ENCODE peak calls at places on chromosomes 13 and 19, in five cellular contexts. One of them, this sample, is unnamed.

GRCh38 chr13:111228262-111229144 is 91.9 kb upstream of the TEX29 start:
- DNase-seq in mesenchymal stem cell: peak; percentile 74
- DNase-seq in neuronal stem cell: no peak
- DNase-seq in mesendoderm: peak; percentile 74
- DNase-seq in H1: no peak
- DNase-seq in this sample: peak; percentile 34

GRCh38 chr13:49298903-49299605 is 51.3 kb downstream of the CDADC1 start:
- DNase-seq in H1: no peak
- DNase-seq in mesendoderm: peak; percentile 46
- DNase-seq in neuronal stem cell: no peak
- DNase-seq in mesenchymal stem cell: no peak
- DNase-seq in this sample: no peak

GRCh38 chr13:85520445-85520844 is 278.8 kb downstream of the SLITRK6 start:
- DNase-seq in H1: no peak
- DNase-seq in neuronal stem cell: no peak
- DNase-seq in mesendoderm: no peak
- DNase-seq in mesenchymal stem cell: peak; percentile 26
- DNase-seq in this sample: peak; percentile 79

GRCh38 chr19:6334490-6335285 is 1.3 kb upstream of the ACER1 start:
- DNase-seq in neuronal stem cell: no peak
- DNase-seq in mesendoderm: no peak
- DNase-seq in mesenchymal stem cell: no peak
- DNase-seq in H1: no peak
- DNase-seq in this sample: no peak

GRCh38 chr19:14599548-14600147 is 16.8 kb downstream of the CLEC17A start:
- DNase-seq in H1: no peak
- DNase-seq in mesendoderm: no peak
- DNase-seq in mesenchymal stem cell: no peak
- DNase-seq in neuronal stem cell: no peak
- DNase-seq in this sample: no peak

GRCh38 chr19:45767881-45768643 is 990 bp downstream of the SIX5 start:
- DNase-seq in neuronal stem cell: peak; percentile 69
- DNase-seq in mesenchymal stem cell: peak; percentile 78
- DNase-seq in H1: no peak
- DNase-seq in mesendoderm: peak; percentile 80
- DNase-seq in this sample: peak; percentile 65

GRCh38 chr13:38398810-38399493 is 49.3 kb downstream of the UFM1 start:
- DNase-seq in H1: no peak
- DNase-seq in neuronal stem cell: no peak
- DNase-seq in mesenchymal stem cell: peak; percentile 64
- DNase-seq in mesendoderm: no peak
- DNase-seq in this sample: peak; percentile 39

GRCh38 chr13:71869274-71869673 is 2.3 kb upstream of the DACH1 start:
- DNase-seq in H1: no peak
- DNase-seq in neuronal stem cell: no peak
- DNase-seq in mesenchymal stem cell: no peak
- DNase-seq in mesendoderm: no peak
- DNase-seq in this sample: no peak

GRCh38 chr13:21232196-21232595 is 55.7 kb downstream of the MRPL57 start:
- DNase-seq in neuronal stem cell: no peak
- DNase-seq in mesendoderm: no peak
- DNase-seq in mesenchymal stem cell: no peak
- DNase-seq in H1: no peak
- DNase-seq in this sample: peak; percentile 34

GRCh38 chr19:18775586-18776287 is 15.4 kb downstream of the COMP start:
- DNase-seq in H1: no peak
- DNase-seq in mesendoderm: no peak
- DNase-seq in neuronal stem cell: no peak
- DNase-seq in mesenchymal stem cell: peak; percentile 28
- DNase-seq in this sample: peak; percentile 71

GRCh38 chr19:50313812-50314536 is 15.2 kb downstream of the KCNC3 start:
- DNase-seq in neuronal stem cell: no peak
- DNase-seq in mesendoderm: peak; percentile 84
- DNase-seq in H1: no peak
- DNase-seq in mesenchymal stem cell: no peak
- DNase-seq in this sample: no peak

GRCh38 chr19:461664-462551 is 1.1 kb upstream of the SHC2 start:
- DNase-seq in mesendoderm: peak; percentile 63
- DNase-seq in neuronal stem cell: no peak
- DNase-seq in mesenchymal stem cell: peak; percentile 17
- DNase-seq in H1: no peak
- DNase-seq in this sample: no peak

GRCh38 chr13:25046274-25046984 is 49.5 kb upstream of the PABPC3 start:
- DNase-seq in mesendoderm: peak; percentile 60
- DNase-seq in mesenchymal stem cell: peak; percentile 3
- DNase-seq in H1: no peak
- DNase-seq in neuronal stem cell: no peak
- DNase-seq in this sample: no peak

GRCh38 chr13:100789481-100789880 is 114.9 kb upstream of the TMTC4 start:
- DNase-seq in mesenchymal stem cell: peak; percentile 61
- DNase-seq in H1: no peak
- DNase-seq in neuronal stem cell: no peak
- DNase-seq in mesendoderm: no peak
- DNase-seq in this sample: no peak

GRCh38 chr13:34129422-34129821 is 311.5 kb downstream of the RFC3 start:
- DNase-seq in mesenchymal stem cell: no peak
- DNase-seq in H1: no peak
- DNase-seq in mesendoderm: no peak
- DNase-seq in neuronal stem cell: no peak
- DNase-seq in this sample: no peak

GRCh38 chr13:26502826-26503225 is 54.7 kb upstream of the WASF3 start:
- DNase-seq in neuronal stem cell: no peak
- DNase-seq in mesenchymal stem cell: peak; percentile 71
- DNase-seq in mesendoderm: peak; percentile 78
- DNase-seq in H1: no peak
- DNase-seq in this sample: peak; percentile 96

GRCh38 chr13:43389573-43389972 is 366.2 kb downstream of the DNAJC15 start:
- DNase-seq in neuronal stem cell: no peak
- DNase-seq in mesenchymal stem cell: peak; percentile 29
- DNase-seq in mesendoderm: no peak
- DNase-seq in H1: no peak
- DNase-seq in this sample: peak; percentile 53

GRCh38 chr19:28700176-28700575 is 512.8 kb downstream of the UQCRFS1 start:
- DNase-seq in mesendoderm: no peak
- DNase-seq in H1: no peak
- DNase-seq in mesenchymal stem cell: no peak
- DNase-seq in neuronal stem cell: no peak
- DNase-seq in this sample: no peak

GRCh38 chr19:56076413-56076998 is 44.6 kb downstream of the ZNF787 start:
- DNase-seq in H1: no peak
- DNase-seq in neuronal stem cell: peak; percentile 39
- DNase-seq in mesenchymal stem cell: peak; percentile 58
- DNase-seq in mesendoderm: peak; percentile 61
- DNase-seq in this sample: peak; percentile 50

GRCh38 chr19:15120135-15121026 is 13.2 kb downstream of the SYDE1 start:
- DNase-seq in neuronal stem cell: no peak
- DNase-seq in H1: no peak
- DNase-seq in mesenchymal stem cell: no peak
- DNase-seq in mesendoderm: peak; percentile 31
- DNase-seq in this sample: no peak

GRCh38 chr13:98190889-98191444 is 13.9 kb upstream of the RNF113B start:
- DNase-seq in mesenchymal stem cell: no peak
- DNase-seq in neuronal stem cell: no peak
- DNase-seq in mesendoderm: no peak
- DNase-seq in H1: no peak
- DNase-seq in this sample: no peak

GRCh38 chr19:14347999-14348889 is 33.0 kb upstream of the ADGRE5 start:
- DNase-seq in neuronal stem cell: peak; percentile 60
- DNase-seq in H1: peak; percentile 19
- DNase-seq in mesenchymal stem cell: peak; percentile 60
- DNase-seq in mesendoderm: peak; percentile 59
- DNase-seq in this sample: no peak

GRCh38 chr19:36103842-36104552 is 6.9 kb upstream of the OVOL3 start:
- DNase-seq in mesenchymal stem cell: no peak
- DNase-seq in mesendoderm: no peak
- DNase-seq in neuronal stem cell: no peak
- DNase-seq in H1: no peak
- DNase-seq in this sample: peak; percentile 30

GRCh38 chr19:36106991-36107390 is 4.0 kb upstream of the OVOL3 start:
- DNase-seq in mesendoderm: no peak
- DNase-seq in H1: no peak
- DNase-seq in neuronal stem cell: no peak
- DNase-seq in mesenchymal stem cell: no peak
- DNase-seq in this sample: no peak

GRCh38 chr19:36108684-36109083 is 2.3 kb upstream of the OVOL3 start:
- DNase-seq in mesenchymal stem cell: no peak
- DNase-seq in mesendoderm: no peak
- DNase-seq in H1: no peak
- DNase-seq in neuronal stem cell: no peak
- DNase-seq in this sample: no peak

GRCh38 chr19:36103040-36103626 is 7.8 kb upstream of the OVOL3 start:
- DNase-seq in H1: no peak
- DNase-seq in mesenchymal stem cell: no peak
- DNase-seq in neuronal stem cell: no peak
- DNase-seq in mesendoderm: no peak
- DNase-seq in this sample: no peak

GRCh38 chr19:36106441-36106840 is 4.5 kb upstream of the OVOL3 start:
- DNase-seq in mesendoderm: no peak
- DNase-seq in neuronal stem cell: no peak
- DNase-seq in mesenchymal stem cell: no peak
- DNase-seq in H1: no peak
- DNase-seq in this sample: no peak
- H3K9ac ChIP-seq in mesendoderm: no peak overlapping the region
- H3K9ac ChIP-seq in neuronal stem cell: no peak overlapping the region
- H3K9ac ChIP-seq in mesenchymal stem cell: no peak overlapping the region
- H3K9ac ChIP-seq in H1: no peak overlapping the region
- H3K9ac ChIP-seq in this sample: no peak overlapping the region

DNA sequence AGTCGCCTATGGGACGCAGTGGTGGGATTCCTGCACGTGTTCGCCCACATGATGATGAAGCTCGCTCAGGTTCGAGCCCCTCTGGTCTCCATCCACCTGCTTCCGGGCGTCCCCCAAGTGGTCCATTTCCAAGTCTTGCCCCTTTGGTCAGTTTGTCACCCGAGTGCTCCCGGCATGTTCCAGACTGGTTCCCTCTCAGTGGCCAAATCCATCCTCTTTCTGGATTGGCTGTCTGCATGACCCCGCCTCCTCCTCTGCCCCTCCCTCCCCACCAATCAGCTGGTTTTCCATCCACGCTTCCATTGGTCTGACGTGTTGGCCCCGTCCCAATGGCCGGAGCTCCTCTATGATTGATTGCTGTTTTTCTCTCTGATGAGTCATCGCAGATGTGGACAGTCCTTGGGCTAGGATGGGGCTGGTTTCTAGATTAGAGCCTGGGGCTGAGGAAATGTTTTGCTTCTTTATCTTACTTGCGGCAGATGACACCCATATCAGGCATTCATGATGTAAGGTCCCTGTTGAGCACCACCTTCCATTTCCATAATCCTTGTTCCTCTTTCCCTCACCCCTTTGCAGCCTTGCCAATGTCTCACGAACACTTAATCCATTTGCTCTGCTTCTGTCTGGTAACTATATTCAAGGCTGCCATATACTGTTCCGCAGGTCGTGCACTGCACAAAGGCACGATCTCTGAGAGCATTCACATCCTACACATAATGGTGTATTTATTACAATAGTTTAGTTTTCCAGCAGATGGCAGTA is 73.8 kb downstream of the MAP4K1 start:
- DNase-seq in H1: no peak
- DNase-seq in neuronal stem cell: no peak
- DNase-seq in mesendoderm: peak; percentile 76
- DNase-seq in mesenchymal stem cell: peak; percentile 88
- DNase-seq in this sample: peak; percentile 86
- H3K4me3 ChIP-seq in H1: no peak overlapping the region
- H3K4me3 ChIP-seq in neuronal stem cell: no peak overlapping the region
- H3K4me3 ChIP-seq in mesendoderm: no peak overlapping the region
- H3K4me3 ChIP-seq in mesenchymal stem cell: peak overlapping the region; percentile 65
- H3K4me3 ChIP-seq in this sample: peak overlapping the region; percentile 31

DNA sequence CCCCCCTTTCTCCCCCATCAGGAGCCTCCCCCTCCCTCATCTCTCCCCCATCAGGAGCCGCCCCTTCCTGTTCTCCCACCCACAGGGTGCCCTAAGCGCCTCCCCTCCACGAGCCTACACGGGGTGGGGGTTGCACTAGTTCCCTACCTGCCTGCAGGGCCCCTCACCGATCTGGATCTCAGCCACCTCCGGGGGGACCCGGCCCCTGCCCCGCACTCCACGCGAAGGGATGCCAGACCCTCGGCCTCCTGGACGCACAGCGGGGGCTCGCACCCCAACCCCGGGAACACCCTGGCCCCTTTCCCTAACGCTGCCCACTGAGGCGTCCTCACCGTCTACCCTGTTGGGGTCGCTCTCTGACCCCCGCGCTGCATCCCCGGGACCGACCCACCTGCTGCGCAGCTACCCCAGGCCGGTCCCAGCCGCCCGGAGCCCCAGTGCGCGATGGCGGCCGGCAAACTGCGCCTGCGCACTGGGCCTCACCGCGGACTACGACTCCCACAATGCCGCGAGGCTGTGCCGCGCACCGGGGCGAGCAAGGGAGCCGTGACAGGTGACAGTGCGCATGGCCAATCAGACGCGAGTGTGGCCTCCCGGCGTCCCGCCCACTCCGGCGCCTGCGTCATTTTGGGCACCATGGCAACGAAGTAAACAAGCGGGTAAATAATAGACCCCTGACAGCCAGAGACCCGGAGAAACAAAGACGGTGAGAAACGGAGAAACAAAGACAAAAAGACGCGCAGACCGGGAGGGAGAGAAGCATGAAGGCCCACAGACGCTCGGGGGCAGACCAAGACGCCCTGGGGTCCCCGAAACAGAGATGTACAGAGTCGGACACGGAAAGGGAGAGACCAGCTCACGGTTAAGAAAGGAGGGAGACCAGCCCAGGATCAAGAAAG is at the start of gene ZSCAN18:
- DNase-seq in H1: peak; percentile 94
- DNase-seq in mesendoderm: peak; percentile 99
- DNase-seq in mesenchymal stem cell: peak; percentile 97
- DNase-seq in neuronal stem cell: peak; percentile 100
- DNase-seq in this sample: peak; percentile 86
- H2BK15ac ChIP-seq in H1: no peak within 1 kb of the TSS
- H2BK15ac ChIP-seq in mesendoderm: no peak within 1 kb of the TSS
- H2BK15ac ChIP-seq in mesenchymal stem cell: peak within 1 kb of the TSS; percentile 88
- H2BK15ac ChIP-seq in neuronal stem cell: peak within 1 kb of the TSS; percentile 75
- H2BK15ac ChIP-seq in this sample: no peak within 1 kb of the TSS

DNA sequence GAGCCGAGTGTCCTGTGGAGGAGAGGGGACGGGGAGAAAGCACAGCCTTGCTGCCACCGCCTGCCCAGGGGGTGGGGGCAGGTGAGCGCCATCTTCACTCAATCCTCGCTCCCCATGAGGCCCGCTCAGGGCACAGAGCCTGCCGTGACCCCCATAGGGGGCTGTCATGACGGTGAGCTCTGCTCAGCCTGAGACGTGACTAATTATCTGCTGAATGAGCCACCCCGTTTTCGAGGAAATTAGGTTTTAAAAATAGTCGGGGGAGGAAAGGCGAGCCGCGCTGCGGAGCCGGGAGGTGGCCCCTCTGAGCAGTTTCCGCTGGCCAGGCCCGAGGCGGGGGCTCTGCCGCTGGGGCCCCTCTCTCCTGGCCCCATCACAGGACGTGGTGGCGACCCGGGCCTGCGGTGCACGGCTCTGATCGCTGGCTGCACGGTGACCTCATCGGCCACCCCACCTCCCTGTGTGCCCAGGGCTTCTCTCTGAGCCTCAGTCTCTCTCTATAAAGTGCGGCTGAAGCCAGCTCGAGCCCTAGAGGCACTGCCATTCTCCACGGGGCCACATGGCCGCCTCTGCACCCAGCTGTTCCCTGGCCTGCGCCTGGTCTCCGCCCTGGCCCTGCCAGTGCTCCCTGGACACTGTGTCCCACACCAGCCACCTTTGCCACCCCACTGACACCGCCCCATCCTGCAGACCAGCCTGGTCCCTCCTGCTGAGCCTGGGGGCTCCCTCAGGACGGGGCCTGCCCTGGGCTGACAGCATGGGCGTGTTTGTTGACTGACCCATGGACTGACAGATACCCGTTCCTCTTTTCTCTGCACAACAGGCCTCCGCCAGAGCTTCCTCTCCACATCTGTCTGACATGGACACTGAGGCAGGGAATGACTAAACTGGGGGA is 28.3 kb downstream of the PIP5K1C start:
- DNase-seq in H1: no peak
- DNase-seq in mesendoderm: no peak
- DNase-seq in neuronal stem cell: no peak
- DNase-seq in mesenchymal stem cell: peak; percentile 50
- DNase-seq in this sample: peak; percentile 20
- H3K9ac ChIP-seq in H1: peak overlapping the region; percentile 12
- H3K9ac ChIP-seq in mesendoderm: peak overlapping the region; percentile 42
- H3K9ac ChIP-seq in neuronal stem cell: peak overlapping the region; percentile 66
- H3K9ac ChIP-seq in mesenchymal stem cell: peak overlapping the region; percentile 95
- H3K9ac ChIP-seq in this sample: peak overlapping the region; percentile 5

This sample was measured in IMR-90.